ENCODE peak calls at places on chromosomes 4 and X, in six cellular contexts. A, D, G, X, K and R are unnamed samples.

GRCh38 chrX:21870494-21870893 is 14.7 kb downstream of the YY2 start:
- DNase-seq in K (no peak), X (no peak), A (no peak), G (no peak), D (no peak), R (no peak)

GRCh38 chrX:68942141-68942540 is 113.3 kb downstream of the EFNB1 start:
- DNase-seq in K (no peak), A (no peak), X (no peak), D (no peak), G (no peak), R (no peak)

GRCh38 chr4:36351082-36351666 is 69.8 kb downstream of the DTHD1 start:
- DNase-seq in A (no peak), X (peak), G (peak), D (peak), K (no peak), R (peak)

GRCh38 chr4:168337550-168337940 is 19.0 kb upstream of the DDX60 start:
- DNase-seq in X (peak), D (no peak), A (no peak), G (no peak), K (no peak), R (no peak)

GRCh38 chr4:184792950-184793555 is 32.7 kb downstream of the ACSL1 start:
- DNase-seq in G (no peak), A (peak), K (no peak), D (no peak), X (peak), R (no peak)

GRCh38 chr4:53592686-53593641 is 1.7 kb upstream of the LNX1 start:
- DNase-seq in X (no peak), A (no peak), D (peak), G (peak), K (peak), R (peak)

GRCh38 chr4:86523333-86523732 is 70.8 kb upstream of the PTPN13 start:
- DNase-seq in D (no peak), K (no peak), X (no peak), A (no peak), G (no peak), R (no peak)

GRCh38 chr4:119268466-119268865 is 53.5 kb downstream of the FABP2 start:
- DNase-seq in G (no peak), X (no peak), D (no peak), A (no peak), K (no peak), R (no peak)

GRCh38 chr4:154707877-154708276 is 35.9 kb upstream of the LRAT start:
- DNase-seq in X (no peak), G (peak), D (no peak), K (no peak), A (no peak), R (no peak)

GRCh38 chrX:153669174-153669890 is 4.3 kb downstream of the PNCK start:
- DNase-seq in D (peak), K (peak), X (no peak), G (no peak), A (no peak), R (peak)

GRCh38 chrX:72105436-72105835 is 26.3 kb downstream of the RTL5 start:
- DNase-seq in X (no peak), A (no peak), G (no peak), D (no peak), K (no peak), R (no peak)

GRCh38 chr4:74418063-74418670 is 26.8 kb upstream of the AREG start:
- DNase-seq in A (peak), X (peak), G (no peak), K (no peak), D (no peak), R (no peak)

GRCh38 chr4:165204462-165204830 is 2.9 kb upstream of the KLHL2 start:
- DNase-seq in D (no peak), K (no peak), G (no peak), X (peak), A (no peak), R (no peak)

GRCh38 chr4:156303708-156304107 is 350.0 kb upstream of the CTSO start:
- DNase-seq in D (no peak), G (no peak), K (no peak), X (no peak), A (no peak), R (no peak)

GRCh38 chr4:79780129-79780528 is 292.9 kb downstream of the ANTXR2 start:
- DNase-seq in X (no peak), A (no peak), K (no peak), D (no peak), G (no peak), R (no peak)

GRCh38 chr4:7831330-7831729 is 108.3 kb downstream of the AFAP1 start:
- DNase-seq in A (peak), K (no peak), G (no peak), D (no peak), X (peak), R (no peak)

GRCh38 chr4:41638806-41639205 is 100.8 kb downstream of the LIMCH1 start:
- DNase-seq in A (no peak), X (no peak), D (no peak), G (no peak), K (no peak), R (no peak)

GRCh38 chrX:55088795-55089489 is at the start of gene PAGE2:
- DNase-seq in G (no peak), X (no peak), K (no peak), A (no peak), D (no peak), R (no peak)

GRCh38 chr4:112386051-112386450 is 88.9 kb downstream of the ALPK1 start:
- DNase-seq in D (no peak), G (no peak), A (no peak), K (no peak), X (no peak), R (no peak)

GRCh38 chr4:147901388-147901787 is 169.5 kb downstream of the ARHGAP10 start:
- DNase-seq in A (no peak), G (no peak), K (no peak), D (no peak), X (peak), R (no peak)

GRCh38 chr4:140764785-140765392 is 8.7 kb upstream of the TBC1D9 start:
- DNase-seq in G (no peak), A (no peak), X (no peak), K (no peak), D (no peak), R (no peak)

GRCh38 chr4:37392540-37393255 is 148.2 kb downstream of the NWD2 start:
- DNase-seq in D (no peak), X (no peak), G (no peak), K (no peak), A (no peak), R (no peak)

GRCh38 chrX:8274166-8274565 is 103.1 kb upstream of the VCX2 start:
- DNase-seq in X (no peak), G (no peak), A (no peak), D (no peak), K (no peak), R (no peak)

GRCh38 chr4:109998867-109999303 is 86.2 kb downstream of the EGF start:
- DNase-seq in X (peak), A (peak), G (no peak), D (peak), K (no peak), R (no peak)

GRCh38 chr4:150318971-150319370 is 240.7 kb downstream of the DCLK2 start:
- DNase-seq in G (no peak), X (no peak), A (no peak), K (no peak), D (no peak), R (no peak)

GRCh38 chr4:150318527-150318926 is 240.3 kb downstream of the DCLK2 start:
- DNase-seq in X (no peak), D (no peak), A (no peak), G (no peak), K (no peak), R (no peak)

GRCh38 chr4:150315691-150316090 is 237.4 kb downstream of the DCLK2 start:
- DNase-seq in A (no peak), G (no peak), X (no peak), D (no peak), K (no peak), R (no peak)

GRCh38 chr4:150315175-150315574 is 236.9 kb downstream of the DCLK2 start:
- DNase-seq in G (no peak), D (no peak), K (no peak), X (no peak), A (no peak), R (no peak)

DNA sequence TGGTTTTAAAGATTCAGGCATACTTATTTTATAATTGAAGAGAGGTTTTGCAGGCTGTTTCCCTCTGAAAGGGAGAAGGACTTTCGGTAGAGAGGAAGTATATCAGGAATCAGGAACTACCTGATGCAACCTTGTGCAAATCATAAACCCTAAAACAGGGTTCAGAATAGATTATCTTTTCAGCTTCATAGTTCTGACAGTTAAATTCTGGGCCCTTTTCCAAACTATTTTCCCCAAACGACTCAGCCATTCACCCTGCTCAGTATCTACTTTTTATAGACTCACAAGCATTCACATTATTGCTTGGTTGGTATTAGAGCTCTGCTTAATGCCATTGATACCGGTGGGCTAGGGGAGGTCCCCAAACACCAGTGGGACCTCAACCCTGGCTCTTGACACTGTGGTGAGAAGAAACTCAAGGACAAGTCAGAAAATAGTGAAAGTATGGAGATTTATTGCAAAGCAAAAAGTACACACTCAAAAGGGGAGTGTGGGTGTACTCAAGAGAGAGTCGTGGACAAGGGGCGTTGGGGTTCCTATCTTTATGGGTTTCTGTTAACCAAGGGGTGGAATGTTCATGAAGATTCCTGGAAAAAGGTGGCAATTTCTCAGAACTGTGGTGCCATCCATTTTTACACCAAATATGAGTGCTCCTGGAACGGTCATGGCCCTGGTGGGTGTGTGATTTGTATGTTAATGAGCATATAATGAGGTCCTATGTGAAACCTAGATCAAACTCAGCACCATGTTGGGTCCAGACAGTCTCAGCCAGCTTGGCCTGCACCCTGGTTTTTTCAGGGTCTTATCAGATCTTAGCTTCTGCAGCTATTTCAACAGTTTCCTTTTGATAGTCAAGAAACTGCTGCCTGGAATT is 238.3 kb downstream of the DCLK2 start:
- DNase-seq in D (no peak), A (peak), G (no peak), X (peak), K (no peak), R (no peak)
- TF ChIP-seq CTCF in D (no peak), A (no peak), G (no peak), X (no peak), K (no peak), R (no peak)

GRCh38 chr4:77430847-77431246 is 174.8 kb upstream of the CXCL13 start:
- DNase-seq in D (no peak), K (no peak), G (no peak), X (no peak), A (no peak), R (no peak)
- TF ChIP-seq CTCF in D (no peak), K (no peak), G (no peak), X (no peak), A (no peak), R (no peak)

DNA sequence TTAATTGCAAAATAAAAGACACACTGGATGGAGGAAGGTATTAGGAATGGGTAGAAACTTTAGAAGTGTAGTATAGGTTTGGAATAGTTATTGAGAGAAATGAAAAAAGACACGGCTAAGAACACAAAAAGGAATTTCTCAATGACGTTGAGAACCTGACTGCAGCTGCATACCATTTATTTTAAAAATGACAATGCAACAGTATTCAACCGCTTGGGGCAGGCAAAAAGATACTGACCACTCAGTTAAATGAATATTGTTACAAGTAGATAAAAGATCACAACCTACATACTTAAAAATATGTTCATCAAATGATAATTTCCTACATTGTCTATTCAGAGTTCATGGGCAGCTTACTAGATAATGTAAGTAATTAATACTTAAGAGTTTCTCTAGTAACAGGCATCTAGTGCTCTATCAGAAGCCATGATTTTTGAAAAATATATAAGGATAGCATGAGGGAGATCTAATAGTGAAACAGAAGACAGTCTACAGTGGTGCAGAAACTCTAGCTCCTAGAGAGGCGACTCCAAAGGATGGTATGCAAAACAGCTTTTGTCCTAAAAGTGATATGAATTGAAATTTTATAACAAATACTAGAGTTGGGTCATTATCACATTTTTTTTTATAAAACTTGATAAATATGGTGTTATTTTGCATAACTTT is 216.2 kb upstream of the VEGFC start:
- DNase-seq in K (no peak), D (no peak), G (no peak), A (no peak), X (peak), R (no peak)
- TF ChIP-seq CTCF in K (no peak), D (no peak), G (no peak), A (no peak), X (no peak), R (no peak)

DNA sequence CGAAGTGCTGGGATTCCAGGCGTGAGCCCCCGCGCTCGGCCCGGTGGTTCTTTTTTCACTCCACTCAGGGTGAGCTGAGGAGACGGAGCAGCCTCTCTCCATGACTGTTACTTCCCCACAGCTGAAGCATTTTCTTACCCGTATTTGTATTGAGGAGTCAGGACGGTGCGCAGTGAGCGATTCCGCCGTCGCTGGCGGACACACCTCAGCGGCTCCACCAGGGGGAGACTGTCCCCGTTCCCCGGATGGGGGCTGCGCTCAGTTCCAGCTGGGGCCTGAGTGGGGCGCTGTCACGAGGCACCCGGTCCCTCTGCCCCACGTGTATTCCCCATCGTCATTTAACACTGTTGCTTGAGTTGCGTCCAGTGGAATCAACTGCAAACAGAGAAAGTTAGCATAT is 844.0 kb upstream of the FRG1 start:
- DNase-seq in K (no peak), X (no peak), A (no peak), G (no peak), D (no peak), R (no peak)
- TF ChIP-seq CTCF in K (no peak), X (no peak), A (peak), G (no peak), D (peak), R (peak)